ENCODE peak calls at places on chromosomes 11 and 22, in six cellular contexts. Y is HL-60, A is lung, G is mucosa of descending colon, P is fibroblast of pulmonary artery, E is suprapubic skin. N is an unnamed sample.

GRCh38 chr11:60988658-60989057 is 17.2 kb downstream of the CD6 start:
- DNase-seq in Y (no peak), A (no peak), G (no peak), P (no peak), E (peak; percentile 30), N (no peak)

GRCh38 chr11:2775083-2775625 is 75.4 kb upstream of the KCNQ1OT1 start:
- DNase-seq in Y (no peak), A (peak; percentile 19), G (no peak), P (no peak), E (peak; percentile 50), N (no peak)

GRCh38 chr11:105177658-105178057 is 38.1 kb upstream of the CARD18 start:
- DNase-seq in Y (no peak), A (no peak), G (no peak), P (peak; percentile 89), E (no peak), N (no peak)

GRCh38 chr11:68044145-68044813 is 5.5 kb downstream of the TCIRG1 start:
- DNase-seq in Y (no peak), A (no peak), G (no peak), P (no peak), E (peak; percentile 55), N (no peak)

GRCh38 chr11:72433455-72434061 is 773 bp downstream of the CLPB start:
- DNase-seq in Y (peak; percentile 88), A (no peak), G (peak; percentile 24), P (no peak), E (no peak), N (no peak)

GRCh38 chr11:37230865-37231264 is 632.8 kb upstream of the RAG2 start:
- DNase-seq in Y (no peak), A (no peak), G (no peak), P (no peak), E (no peak), N (no peak)

GRCh38 chr11:16986434-16987204 is 27.6 kb downstream of the PLEKHA7 start:
- DNase-seq in Y (no peak), A (peak; percentile 73), G (peak; percentile 96), P (no peak), E (no peak), N (peak; percentile 64)

GRCh38 chr11:119625206-119625988 is 103.6 kb downstream of the NECTIN1 start:
- DNase-seq in Y (no peak), A (no peak), G (no peak), P (peak; percentile 16), E (no peak), N (no peak)

GRCh38 chr11:128687321-128687720 is 6.6 kb upstream of the FLI1 start:
- DNase-seq in Y (no peak), A (no peak), G (peak; percentile 51), P (peak; percentile 47), E (no peak), N (no peak)

GRCh38 chr11:34274712-34275398 is 83.0 kb downstream of the ABTB2 start:
- DNase-seq in Y (no peak), A (peak; percentile 95), G (peak; percentile 64), P (peak; percentile 99), E (peak; percentile 95), N (no peak)

GRCh38 chr11:9765320-9766101 is 101.6 kb downstream of the SWAP70 start:
- DNase-seq in Y (no peak), A (no peak), G (no peak), P (peak; percentile 93), E (no peak), N (no peak)

GRCh38 chr11:35600439-35600838 is 17.8 kb upstream of the FJX1 start:
- DNase-seq in Y (no peak), A (no peak), G (no peak), P (no peak), E (no peak), N (no peak)

GRCh38 chr11:73072935-73073481 is 69.1 kb downstream of the FCHSD2 start:
- DNase-seq in Y (peak; percentile 27), A (no peak), G (peak; percentile 59), P (peak; percentile 51), E (no peak), N (peak; percentile 57)

GRCh38 chr22:41238570-41239442 is 1.9 kb downstream of the CHADL start:
- DNase-seq in Y (no peak), A (no peak), G (no peak), P (no peak), E (no peak), N (no peak)

GRCh38 chr11:22459053-22459452 is 120.9 kb downstream of the SLC17A6 start:
- DNase-seq in Y (no peak), A (no peak), G (no peak), P (peak; percentile 86), E (no peak), N (no peak)

GRCh38 chr22:48254311-48254873 is 1491.9 kb downstream of the TBC1D22A start:
- DNase-seq in Y (no peak), A (peak; percentile 43), G (peak; percentile 71), P (no peak), E (no peak), N (no peak)

GRCh38 chr22:28864878-28865596 is 18.3 kb upstream of the ZNRF3 start:
- DNase-seq in Y (no peak), A (peak; percentile 57), G (no peak), P (no peak), E (no peak), N (no peak)

GRCh38 chr11:9053631-9054030 is 37.8 kb downstream of the SCUBE2 start:
- DNase-seq in Y (no peak), A (no peak), G (no peak), P (peak; percentile 10), E (no peak), N (no peak)

GRCh38 chr11:115226556-115226955 is 277.7 kb downstream of the CADM1 start:
- DNase-seq in Y (no peak), A (peak; percentile 41), G (no peak), P (peak; percentile 19), E (no peak), N (no peak)

GRCh38 chr11:97745515-97746050 is 1275.2 kb upstream of the CNTN5 start:
- DNase-seq in Y (no peak), A (no peak), G (no peak), P (no peak), E (no peak), N (no peak)

GRCh38 chr11:1547467-1548098 is 24.5 kb downstream of the DUSP8 start:
- DNase-seq in Y (no peak), A (no peak), G (no peak), P (no peak), E (no peak), N (no peak)

GRCh38 chr11:88266919-88267318 is 70.6 kb downstream of the CTSC start:
- DNase-seq in Y (no peak), A (no peak), G (no peak), P (no peak), E (no peak), N (no peak)

GRCh38 chr11:97990162-97990920 is 1030.4 kb upstream of the CNTN5 start:
- DNase-seq in Y (no peak), A (no peak), G (no peak), P (peak; percentile 37), E (no peak), N (no peak)

DNA sequence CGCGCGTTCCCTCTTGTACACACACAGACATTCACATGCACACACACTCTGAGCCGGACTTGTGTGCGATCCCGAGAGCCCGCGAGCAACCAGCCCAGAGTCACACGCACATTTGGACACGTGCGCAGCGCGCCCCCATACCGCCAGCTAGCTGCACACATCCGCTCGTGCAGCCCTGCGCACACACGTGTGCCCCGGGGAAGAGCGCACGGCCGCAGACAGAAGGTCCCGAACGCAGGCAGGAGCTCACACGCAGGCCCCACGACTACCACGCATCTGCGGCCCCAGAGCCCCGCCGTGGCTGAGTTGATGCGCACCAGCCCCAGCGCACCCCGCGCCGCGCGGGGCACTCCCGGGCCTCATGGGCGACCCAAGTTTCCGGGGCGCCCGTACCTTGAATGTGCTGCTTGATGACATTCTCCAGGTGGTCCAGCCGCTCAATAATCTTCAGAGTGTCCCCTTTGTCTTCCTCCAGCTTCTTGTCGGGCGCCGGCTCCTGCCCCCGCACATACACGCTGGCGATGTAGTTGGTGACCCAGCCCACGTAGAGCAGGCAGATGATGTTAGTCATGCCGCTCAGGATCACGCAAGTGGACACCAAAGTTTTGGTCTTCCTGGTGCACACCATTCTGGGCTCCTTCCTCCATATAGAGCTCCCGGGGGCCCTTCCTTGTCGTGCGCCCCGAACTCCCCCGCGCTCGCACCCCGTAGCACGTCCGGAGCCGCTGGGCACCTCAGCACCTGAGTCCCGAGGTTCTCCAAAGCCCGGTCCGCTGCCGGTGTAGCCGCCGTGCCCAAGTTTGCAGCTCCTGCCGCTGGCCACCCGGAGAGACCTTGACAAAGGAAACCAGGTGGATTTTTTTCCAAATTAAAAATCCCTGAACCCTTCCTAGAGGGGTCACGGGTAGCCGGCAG is 582 bp downstream of the GALNT18 start:
- DNase-seq in Y (no peak), A (peak; percentile 39), G (peak; percentile 23), P (no peak), E (no peak), N (no peak)
- TF ChIP-seq CTCF in Y (no peak), A (no peak), G (no peak), P (no peak), E (no peak), N (no peak)

GRCh38 chr11:86243377-86243776 is 1.2 kb upstream of the EED start:
- DNase-seq in Y (peak; percentile 3), A (no peak), G (no peak), P (no peak), E (no peak), N (no peak)

GRCh38 chr11:86246293-86246675 is 1.7 kb downstream of the EED start:
- DNase-seq in Y (no peak), A (no peak), G (no peak), P (no peak), E (no peak), N (no peak)

GRCh38 chr11:86245369-86246292 is 1.1 kb downstream of the EED start:
- DNase-seq in Y (peak; percentile 13), A (no peak), G (peak; percentile 30), P (peak; percentile 18), E (no peak), N (no peak)

GRCh38 chr11:86244063-86244521 is 461 bp upstream of the EED start:
- DNase-seq in Y (peak; percentile 93), A (peak; percentile 91), G (peak; percentile 88), P (peak; percentile 90), E (peak; percentile 93), N (peak; percentile 83)

GRCh38 chr11:86244522-86245368 is at the start of gene EED:
- DNase-seq in Y (peak; percentile 98), A (peak; percentile 96), G (peak; percentile 94), P (peak; percentile 95), E (peak; percentile 97), N (peak; percentile 89)
- TF ChIP-seq CTCF in Y (no peak), A (no peak), G (no peak), P (no peak), E (no peak), N (no peak)

GRCh38 chr22:37546436-37547248 is 13.6 kb upstream of the CDC42EP1 start:
- DNase-seq in Y (no peak), A (no peak), G (peak; percentile 27), P (peak; percentile 96), E (no peak), N (no peak)
- TF ChIP-seq CTCF in Y (no peak), A (no peak), G (no peak), P (peak; percentile 22), E (no peak), N (no peak)

DNA sequence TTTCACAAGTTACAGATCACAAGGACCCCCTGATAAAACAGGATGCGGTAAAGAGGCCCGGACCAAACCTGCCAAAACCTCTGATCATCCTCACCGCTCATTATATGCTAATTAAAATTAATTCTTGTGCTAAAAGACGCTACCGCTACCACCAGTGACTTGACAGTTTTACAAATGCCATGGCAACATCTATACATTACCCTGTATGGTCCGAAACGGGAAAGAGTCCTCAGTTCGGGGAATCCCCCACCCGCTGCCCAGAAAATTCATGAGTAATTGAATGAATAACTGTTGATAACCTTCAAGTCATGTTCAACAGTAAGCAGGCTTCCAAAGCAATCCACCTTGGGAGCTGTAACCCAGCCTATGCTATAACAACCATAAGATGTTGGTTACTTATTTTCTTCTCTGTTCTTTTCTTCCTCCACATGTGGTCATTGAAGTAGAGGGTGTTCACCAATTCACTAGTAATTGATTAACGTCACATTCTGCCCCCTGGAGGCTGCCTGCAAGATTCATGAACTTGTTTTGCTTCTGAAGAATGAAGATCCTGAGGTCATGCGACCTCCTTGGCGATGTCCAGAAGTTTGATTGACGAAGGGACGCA is 20.6 kb downstream of the APOBEC3H start:
- DNase-seq in Y (peak; percentile 36), A (no peak), G (peak; percentile 85), P (peak; percentile 69), E (no peak), N (peak; percentile 81)
- TF ChIP-seq CTCF in Y (no peak), A (peak; percentile 40), G (no peak), P (peak; percentile 61), E (peak; percentile 20), N (peak; percentile 67)

N was measured in GM12864.